ENCODE peak calls at places on chromosomes 6 and 20, in eight cellular contexts. G is HepG2, W is PC-9, B is mucosa of descending colon, F is fibroblast of pulmonary artery, M is HFFc6, V is OCI-LY7, D is GM23338. H is an unnamed sample.

GRCh38 chr6:136859430-136859829 is 37.0 kb downstream of the PEX7 start:
- DNase-seq in B (peak; percentile 16), F (no peak), V (no peak), G (no peak), M (no peak), W (no peak), D (no peak), H (no peak)

GRCh38 chr6:108361312-108361932 is 66.6 kb downstream of the AFG1L start:
- DNase-seq in M (no peak), B (no peak), F (no peak), D (no peak), G (no peak), W (no peak), V (no peak), H (no peak)

GRCh38 chr20:45938727-45939438 is 4.4 kb downstream of the PCIF1 start:
- DNase-seq in B (no peak), G (no peak), W (peak; percentile 33), M (no peak), D (peak; percentile 81), V (no peak), F (no peak), H (no peak)

GRCh38 chr6:72580281-72580940 is 41.5 kb upstream of the KCNQ5 start:
- DNase-seq in B (no peak), F (peak; percentile 91), G (peak; percentile 9), D (peak; percentile 71), V (peak; percentile 41), W (no peak), M (peak; percentile 87), H (peak; percentile 72)

GRCh38 chr6:692858-693736 is at the start of gene EXOC2:
- DNase-seq in F (peak; percentile 78), D (peak; percentile 93), B (peak; percentile 89), W (peak; percentile 56), V (peak; percentile 91), G (peak; percentile 78), M (peak; percentile 74), H (peak; percentile 46)

GRCh38 chr6:41302638-41303037 is 16.2 kb upstream of the TREM1 start:
- DNase-seq in W (no peak), G (no peak), F (no peak), M (no peak), B (no peak), V (no peak), D (no peak), H (no peak)

GRCh38 chr6:167907837-167908681 is 81.3 kb downstream of the AFDN start:
- DNase-seq in M (peak; percentile 32), D (peak; percentile 22), B (peak; percentile 81), F (peak; percentile 45), W (no peak), G (peak; percentile 51), V (peak; percentile 5), H (no peak)

GRCh38 chr20:63915471-63915870 is 20.5 kb downstream of the DNAJC5 start:
- DNase-seq in D (no peak), M (no peak), V (no peak), B (no peak), F (no peak), W (no peak), G (no peak), H (no peak)

GRCh38 chr6:134245041-134245440 is 72.9 kb downstream of the SGK1 start:
- DNase-seq in W (no peak), G (no peak), B (peak; percentile 29), M (no peak), D (no peak), F (peak; percentile 77), V (no peak), H (no peak)

GRCh38 chr20:54067606-54068174 is 2.7 kb downstream of the BCAS1 start:
- DNase-seq in G (peak; percentile 99), W (peak; percentile 99), B (peak; percentile 93), D (peak; percentile 29), M (no peak), V (no peak), F (peak; percentile 7), H (no peak)

GRCh38 chr6:70616728-70617260 is 50.1 kb downstream of the SDHAF4 start:
- DNase-seq in W (no peak), G (peak; percentile 15), B (peak; percentile 25), V (no peak), D (no peak), M (no peak), F (no peak), H (no peak)

GRCh38 chr6:12392490-12392889 is 102.3 kb downstream of the EDN1 start:
- DNase-seq in G (no peak), V (no peak), D (no peak), B (no peak), F (no peak), M (no peak), W (no peak), H (no peak)

GRCh38 chr6:80541886-80542285 is 435.4 kb downstream of the BCKDHB start:
- DNase-seq in D (no peak), M (no peak), F (no peak), G (no peak), B (no peak), W (no peak), V (no peak), H (no peak)

GRCh38 chr6:80543151-80543550 is 436.7 kb downstream of the BCKDHB start:
- DNase-seq in G (no peak), W (no peak), F (no peak), M (no peak), D (no peak), V (no peak), B (no peak), H (no peak)

GRCh38 chr6:80544500-80545055 is 438.1 kb downstream of the BCKDHB start:
- DNase-seq in G (no peak), W (no peak), B (no peak), F (no peak), M (no peak), D (no peak), V (no peak), H (no peak)

GRCh38 chr6:80545323-80545722 is 438.9 kb downstream of the BCKDHB start:
- DNase-seq in W (no peak), G (no peak), F (no peak), M (no peak), B (no peak), D (no peak), V (no peak), H (no peak)

DNA sequence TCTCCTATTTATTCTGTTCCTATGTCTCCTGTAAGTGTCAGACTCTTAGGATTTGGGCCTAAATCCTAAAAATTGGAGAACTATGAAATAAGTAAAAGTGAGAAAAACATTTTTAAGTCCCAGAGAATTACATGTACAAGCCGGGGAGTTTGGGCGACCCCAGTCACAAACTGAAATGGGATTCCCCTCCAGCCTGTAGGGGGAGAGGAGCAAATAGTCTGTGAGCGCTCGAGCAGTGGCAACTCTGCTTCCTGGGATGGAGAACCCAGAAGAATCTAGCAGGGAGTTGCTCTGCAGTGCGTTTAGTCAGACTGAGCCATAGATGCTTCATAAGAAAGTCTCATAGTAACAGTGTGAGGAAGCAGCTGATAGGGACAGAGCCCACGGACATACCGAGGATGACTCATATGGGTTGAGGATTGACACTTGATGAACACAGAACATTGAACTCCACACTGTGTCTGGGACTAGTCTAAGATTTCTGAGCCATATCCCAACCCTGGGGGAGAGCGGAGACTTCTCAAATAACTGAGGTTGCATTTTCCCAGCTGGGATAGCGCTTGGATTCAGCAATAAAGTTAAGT is 437.2 kb downstream of the BCKDHB start:
- DNase-seq in W (no peak), G (no peak), V (no peak), D (peak; percentile 28), F (peak; percentile 71), B (no peak), M (peak; percentile 72), H (no peak)
- TF ChIP-seq CTCF in W (no peak), G (no peak), V (no peak), D (peak; percentile 34), F (peak; percentile 14), B (no peak), M (peak; percentile 58), H (no peak)

DNA sequence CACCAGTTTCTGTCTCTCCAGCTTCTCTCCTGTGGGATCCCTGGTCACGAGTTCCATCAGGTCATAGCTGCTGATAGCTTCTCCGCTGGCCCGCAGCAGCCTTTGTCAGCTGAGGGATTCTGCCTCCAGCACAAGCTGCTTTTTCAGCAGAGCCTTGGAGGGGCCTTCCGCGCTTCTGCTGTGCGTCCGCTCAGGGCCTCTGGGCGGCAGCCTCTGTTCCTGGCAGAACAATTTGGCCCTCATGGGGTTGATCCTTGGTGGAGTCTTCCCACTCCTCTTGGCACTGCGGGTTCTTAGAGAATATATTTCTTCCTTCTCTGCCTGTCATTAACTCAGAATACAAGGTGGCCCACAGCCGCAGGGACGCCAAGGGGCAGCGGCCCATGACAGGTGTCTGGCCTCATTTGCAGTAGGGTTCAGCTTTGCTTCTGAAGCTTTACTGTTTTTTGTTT is 158.8 kb downstream of the DTNBP1 start:
- DNase-seq in M (no peak), G (no peak), W (no peak), V (no peak), D (no peak), F (peak; percentile 29), B (no peak), H (no peak)
- TF ChIP-seq CTCF in M (no peak), G (no peak), W (no peak), V (no peak), D (no peak), F (no peak), B (no peak), H (no peak)

GRCh38 chr20:37757550-37757949 is 63.7 kb downstream of the CTNNBL1 start:
- DNase-seq in V (peak; percentile 26), M (no peak), F (no peak), W (no peak), B (no peak), D (peak; percentile 16), G (no peak), H (no peak)

GRCh38 chr20:37756234-37756633 is 62.4 kb downstream of the CTNNBL1 start:
- DNase-seq in F (no peak), B (no peak), M (no peak), V (no peak), W (no peak), D (no peak), G (no peak), H (no peak)

GRCh38 chr20:37760322-37760721 is 66.5 kb downstream of the CTNNBL1 start:
- DNase-seq in V (no peak), B (no peak), W (no peak), G (no peak), F (no peak), M (no peak), D (no peak), H (no peak)

GRCh38 chr20:37759761-37760209 is 66.0 kb downstream of the CTNNBL1 start:
- DNase-seq in D (no peak), W (no peak), G (no peak), M (no peak), F (no peak), V (no peak), B (no peak), H (no peak)

DNA sequence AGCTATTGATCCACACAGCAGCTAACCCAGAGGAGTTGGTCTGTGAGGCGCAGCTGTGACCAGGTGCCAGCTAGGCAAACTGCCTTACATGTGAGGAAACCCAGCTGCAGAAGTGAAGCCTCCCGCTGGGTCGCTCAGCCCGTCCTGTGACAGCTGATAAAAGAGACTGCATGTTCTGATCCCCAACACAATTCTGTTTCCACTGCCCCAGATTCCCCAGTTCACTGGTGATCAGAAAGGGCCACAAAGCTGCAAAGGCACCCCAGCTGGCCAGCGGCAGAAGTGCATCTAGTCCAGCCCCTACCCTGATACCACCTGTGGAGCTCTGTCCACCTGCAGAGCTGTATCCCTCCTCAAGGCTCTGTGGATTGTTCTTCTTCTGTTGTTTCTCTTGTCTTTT is 64.5 kb downstream of the CTNNBL1 start:
- DNase-seq in V (no peak), W (no peak), F (no peak), B (no peak), D (peak; percentile 84), G (peak; percentile 24), M (no peak), H (no peak)
- TF ChIP-seq CTCF in V (peak; percentile 44), W (no peak), F (peak; percentile 18), B (peak; percentile 8), D (peak; percentile 48), G (peak; percentile 44), M (peak; percentile 38), H (no peak)

GRCh38 chr6:28771401-28772267 is 152.2 kb downstream of the TRIM27 start:
- DNase-seq in B (no peak), M (no peak), F (no peak), V (peak; percentile 36), G (no peak), W (no peak), D (peak; percentile 92), H (no peak)
- TF ChIP-seq CTCF in B (no peak), M (peak; percentile 49), F (no peak), V (peak; percentile 67), G (peak; percentile 16), W (no peak), D (peak; percentile 69), H (no peak)